ENCODE peak calls at places on chromosomes 3 and 15, in six cellular contexts. D, P, S, W, U and C are unnamed samples.

GRCh38 chr3:36603423-36603822 is 160.9 kb downstream of the DCLK3 start:
- DNase-seq in D (no peak), U (no peak), W (no peak), S (no peak), P (no peak), C (no peak)

GRCh38 chr3:63969866-63970265 is 53.4 kb downstream of the PSMD6 start:
- DNase-seq in P (no peak), D (no peak), W (no peak), U (no peak), S (no peak), C (no peak)

GRCh38 chr3:129942296-129942695 is 32.2 kb upstream of the TRH start:
- DNase-seq in P (no peak), U (peak), W (peak), D (peak), S (peak), C (peak)

GRCh38 chr3:14633819-14634424 is 17.6 kb upstream of the CCDC174 start:
- DNase-seq in W (peak), D (peak), P (no peak), S (peak), U (peak), C (no peak)

GRCh38 chr3:4421121-4421520 is 45.9 kb downstream of the SUMF1 start:
- DNase-seq in U (no peak), S (no peak), P (no peak), D (peak), W (peak), C (no peak)

GRCh38 chr3:10955694-10956453 is 36.7 kb upstream of the SLC6A1 start:
- DNase-seq in U (no peak), W (no peak), D (no peak), P (no peak), S (no peak), C (no peak)

GRCh38 chr15:94293411-94294402 is 62.3 kb downstream of the MCTP2 start:
- DNase-seq in S (no peak), U (no peak), D (no peak), W (no peak), P (no peak), C (no peak)

GRCh38 chr3:136994772-136995516 is 37.2 kb downstream of the IL20RB start:
- DNase-seq in S (no peak), D (no peak), U (no peak), P (peak), W (peak), C (no peak)

GRCh38 chr3:62954579-62954978 is 79.4 kb upstream of the CADPS start:
- DNase-seq in S (no peak), W (no peak), U (no peak), P (no peak), D (no peak), C (no peak)

GRCh38 chr15:39509941-39510845 is 70.7 kb upstream of the THBS1 start:
- DNase-seq in U (no peak), S (no peak), W (no peak), P (no peak), D (no peak), C (no peak)

GRCh38 chr3:77563012-77563411 is 523.1 kb downstream of the ROBO2 start:
- DNase-seq in D (no peak), S (no peak), W (no peak), U (no peak), P (no peak), C (no peak)